ENCODE peak calls at places on chromosomes 1 and 21, in four cellular contexts. D, Z, F and N are unnamed samples.
A peak's percentile ranks its signal among the peaks of the same experiment; 100 is the strongest.

GRCh38 chr1:244603498-244603897 is 49.4 kb upstream of the DESI2 start:
- DNase-seq in Z (peak; percentile 42), F (no peak), D (no peak), N (peak; percentile 36)

GRCh38 chr1:43074709-43075108 is 97.4 kb downstream of the EBNA1BP2 start:
- DNase-seq in F (no peak), D (no peak), Z (no peak), N (no peak)

GRCh38 chr1:43447891-43448708 is 5.6 kb downstream of the HYI start:
- DNase-seq in D (no peak), Z (no peak), F (no peak), N (no peak)

GRCh38 chr1:29414091-29414490 is 177.8 kb downstream of the PTPRU start:
- DNase-seq in F (no peak), D (no peak), Z (no peak), N (no peak)

GRCh38 chr1:171142081-171142450 is 43.0 kb upstream of the FMO2 start:
- DNase-seq in Z (no peak), D (no peak), F (no peak), N (no peak)

GRCh38 chr1:106747791-106748190 is 308.7 kb upstream of the PRMT6 start:
- DNase-seq in F (no peak), D (peak; percentile 28), Z (no peak), N (no peak)

GRCh38 chr1:15188145-15188544 is 34.6 kb downstream of the TMEM51 start:
- DNase-seq in F (no peak), D (no peak), Z (no peak), N (no peak)

GRCh38 chr1:24275510-24275909 is 43.6 kb upstream of the GRHL3 start:
- DNase-seq in F (no peak), Z (no peak), D (no peak), N (no peak)

GRCh38 chr1:37471345-37472231 is 2.8 kb upstream of the ZC3H12A start:
- DNase-seq in D (peak; percentile 44), Z (peak; percentile 46), F (no peak), N (peak; percentile 91)

GRCh38 chr1:115458426-115459114 is 120.5 kb upstream of the NGF start:
- DNase-seq in D (no peak), Z (no peak), F (no peak), N (no peak)

GRCh38 chr1:208029381-208030319 is 118.7 kb upstream of the CD34 start:
- DNase-seq in D (no peak), Z (no peak), F (no peak), N (no peak)

GRCh38 chr1:6108937-6109636 is 63.4 kb downstream of the KCNAB2 start:
- DNase-seq in D (peak; percentile 62), F (peak; percentile 41), Z (peak; percentile 38), N (peak; percentile 69)

GRCh38 chr1:21783679-21784603 is 992 bp upstream of the USP48 start:
- DNase-seq in D (peak; percentile 97), F (peak; percentile 95), Z (peak; percentile 99), N (peak; percentile 97)

GRCh38 chr1:43548285-43549271 is 17.9 kb downstream of the PTPRF start:
- DNase-seq in F (no peak), D (no peak), Z (no peak), N (peak; percentile 67)

GRCh38 chr1:193479187-193479586 is 292.8 kb upstream of the B3GALT2 start:
- DNase-seq in Z (no peak), D (no peak), F (no peak), N (no peak)

GRCh38 chr1:69319287-69319686 is 248.4 kb upstream of the LRRC7 start:
- DNase-seq in F (no peak), Z (no peak), D (no peak), N (no peak)

GRCh38 chr1:156746716-156747631 is 4.5 kb downstream of the HDGF start:
- DNase-seq in F (no peak), D (peak; percentile 95), Z (peak; percentile 90), N (peak; percentile 95)

GRCh38 chr1:6859415-6860343 is 74.4 kb downstream of the CAMTA1 start:
- DNase-seq in F (no peak), D (no peak), Z (peak; percentile 10), N (no peak)

GRCh38 chr1:14924455-14925325 is 228.9 kb upstream of the TMEM51 start:
- DNase-seq in F (no peak), D (no peak), Z (peak; percentile 72), N (no peak)

GRCh38 chr1:206116873-206117150 is 376 bp downstream of the AVPR1B start:
- DNase-seq in F (no peak), Z (no peak), D (no peak), N (no peak)

GRCh38 chr21:31329431-31330143 is 14.5 kb downstream of the TIAM1 start:
- DNase-seq in D (no peak), F (no peak), Z (no peak), N (no peak)

GRCh38 chr21:35199733-35200015 is 150.6 kb upstream of the RUNX1 start:
- DNase-seq in Z (no peak), F (no peak), D (no peak), N (no peak)

GRCh38 chr1:117871013-117871412 is 58.4 kb downstream of the GDAP2 start:
- DNase-seq in Z (no peak), F (no peak), D (no peak), N (no peak)

GRCh38 chr21:37451446-37451845 is 84.9 kb downstream of the DYRK1A start:
- DNase-seq in Z (peak; percentile 42), F (no peak), D (no peak), N (no peak)

GRCh38 chr21:32048353-32048752 is 175.5 kb downstream of the HUNK start:
- DNase-seq in F (no peak), Z (no peak), D (no peak), N (no peak)

GRCh38 chr1:185159966-185160365 is 3.0 kb downstream of the SWT1 start:
- DNase-seq in D (no peak), Z (no peak), F (no peak), N (no peak)

GRCh38 chr1:192817202-192817601 is 8.4 kb downstream of the RGS2 start:
- DNase-seq in D (no peak), F (no peak), Z (no peak), N (no peak)

GRCh38 chr1:235883261-235883927 is 16.7 kb upstream of the LYST start:
- DNase-seq in D (no peak), F (no peak), Z (no peak), N (no peak)

GRCh38 chr1:147050654-147051053 is 112.5 kb downstream of the NBPF12 start:
- DNase-seq in D (no peak), F (no peak), Z (no peak), N (no peak)

GRCh38 chr1:81149649-81150335 is 650.9 kb upstream of the ADGRL2 start:
- DNase-seq in D (no peak), Z (no peak), F (no peak), N (no peak)

GRCh38 chr1:151288502-151288901 is 6.4 kb downstream of the ZNF687 start:
- DNase-seq in F (no peak), Z (no peak), D (no peak), N (no peak)

GRCh38 chr1:199038188-199038587 is 399.3 kb downstream of the PTPRC start:
- DNase-seq in Z (no peak), F (no peak), D (no peak), N (no peak)

GRCh38 chr1:14517813-14518180 is 80.7 kb upstream of the KAZN start:
- DNase-seq in Z (no peak), D (no peak), F (no peak), N (no peak)

DNA sequence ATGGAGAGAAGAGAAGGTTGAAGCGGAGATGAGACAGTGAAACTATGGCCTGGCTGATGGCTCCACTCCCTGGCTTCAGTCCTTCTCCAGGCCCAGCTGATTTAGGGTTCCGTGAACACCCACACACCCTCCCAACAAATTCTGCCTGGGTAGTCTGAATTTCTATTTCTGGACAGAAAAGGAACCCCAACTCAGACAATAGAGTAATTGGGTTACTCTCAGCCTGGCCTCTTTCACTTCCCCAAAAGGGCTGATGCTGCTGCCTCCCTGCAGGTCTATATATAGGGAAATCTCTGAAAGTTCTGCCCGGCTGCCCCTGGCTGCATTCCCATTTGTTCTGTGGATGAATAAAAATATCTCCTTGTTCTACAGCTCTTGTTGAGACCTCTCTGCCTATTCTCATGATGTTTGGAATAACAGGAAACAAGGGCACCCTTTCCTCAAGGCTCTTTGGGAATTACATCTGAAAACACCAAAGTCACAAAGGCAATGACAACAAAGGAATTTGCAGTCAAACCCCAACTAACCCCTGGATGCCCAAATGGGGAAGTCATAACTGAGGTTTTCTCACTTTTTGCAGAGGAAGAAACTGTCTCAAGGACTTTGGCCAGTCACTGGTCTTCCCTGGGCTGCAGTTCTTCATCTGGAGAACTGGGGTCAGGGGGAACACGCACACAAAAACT is 11.4 kb upstream of the ZSCAN20 start:
- DNase-seq in D (no peak), F (no peak), Z (no peak), N (no peak)
- TF ChIP-seq JUN in D (no peak), F (no peak), Z (no peak), N (no peak)

GRCh38 chr1:174753131-174753530 is 246.6 kb upstream of the CACYBP start:
- DNase-seq in F (no peak), D (no peak), Z (no peak), N (no peak)
- TF ChIP-seq JUN in F (no peak), D (no peak), Z (no peak), N (no peak)

GRCh38 chr1:84870591-84870990 is 22.4 kb downstream of the LPAR3 start:
- DNase-seq in F (no peak), Z (no peak), D (no peak), N (no peak)
- TF ChIP-seq JUN in F (no peak), Z (no peak), D (no peak), N (no peak)

DNA sequence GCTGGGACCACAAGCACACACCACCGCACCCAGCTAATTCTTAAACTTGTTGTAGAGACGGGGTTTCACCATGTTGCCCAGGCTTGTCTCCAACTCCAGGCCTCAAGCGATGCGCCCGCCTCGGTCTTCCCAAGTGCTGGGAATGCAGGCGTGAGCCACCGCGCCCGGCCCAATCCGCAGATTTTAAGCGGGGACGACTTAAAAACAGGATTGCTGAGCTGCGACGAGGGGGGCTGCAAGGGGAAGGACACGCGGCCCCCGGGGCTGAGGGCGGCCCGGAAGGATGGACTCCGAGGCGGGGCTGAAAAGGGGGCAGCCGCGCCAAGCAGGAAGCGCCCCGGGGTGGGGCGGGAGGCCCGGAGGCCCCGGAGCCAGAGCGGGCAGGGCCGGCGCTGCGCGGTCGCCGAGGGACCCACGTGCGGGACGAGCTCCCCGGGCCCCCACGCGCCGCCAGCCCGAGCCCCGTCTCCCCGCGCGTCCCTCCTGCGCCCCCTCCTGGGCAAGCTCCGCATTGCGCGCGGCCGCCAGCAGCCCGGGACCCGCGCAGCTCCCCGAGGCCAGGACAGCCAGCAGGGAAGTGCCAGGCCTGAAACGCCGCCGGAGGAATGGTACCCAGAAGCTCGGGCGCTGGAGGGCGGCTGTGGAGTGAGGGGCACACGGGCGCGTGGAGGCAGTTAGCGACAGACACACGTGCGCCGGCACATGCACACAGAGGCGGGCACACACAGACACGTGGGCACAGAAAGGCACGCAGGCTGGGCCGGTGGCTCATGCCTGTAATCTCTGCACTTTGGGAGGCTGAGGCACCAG is 5.5 kb upstream of the PRKCZ start:
- DNase-seq in Z (peak; percentile 72), F (no peak), D (peak; percentile 80), N (peak; percentile 39)
- TF ChIP-seq JUN in Z (no peak), F (no peak), D (no peak), N (no peak)

GRCh38 chr1:186710696-186711095 is 30.5 kb upstream of the PTGS2 start:
- DNase-seq in F (no peak), Z (no peak), D (no peak), N (peak; percentile 40)

GRCh38 chr1:186715887-186716809 is 35.9 kb upstream of the PTGS2 start:
- DNase-seq in D (no peak), F (no peak), Z (no peak), N (peak; percentile 94)
- TF ChIP-seq JUN in D (no peak), F (no peak), Z (no peak), N (peak; percentile 99)